ENCODE peak calls at places on chromosomes 11 and 22, in eight cellular contexts. S is BJ, O is posterior cingulate gyrus, X is iPS-NIHi11, I is T-cell, U is HT1080, G is NCI-H2107, L is EL. V is an unnamed sample.

GRCh38 chr11:133697603-133698002 is 147.7 kb downstream of the SPATA19 start:
- DNase-seq in S (no peak), O (no peak), X (no peak), I (no peak), U (no peak), G (no peak), L (no peak), V (no peak)

GRCh38 chr22:49492308-49492707 is 335.4 kb downstream of the BRD1 start:
- DNase-seq in S (no peak), O (no peak), X (no peak), I (no peak), U (no peak), G (no peak), L (no peak), V (no peak)

GRCh38 chr11:57167125-57167839 is 14.5 kb upstream of the LRRC55 start:
- DNase-seq in S (no peak), O (no peak), X (no peak), I (no peak), U (no peak), G (no peak), L (no peak), V (no peak)

GRCh38 chr11:10019906-10020682 is 273.9 kb downstream of the SBF2 start:
- DNase-seq in S (no peak), O (no peak), X (no peak), I (no peak), U (no peak), G (no peak), L (no peak), V (no peak)

GRCh38 chr11:20089796-20090653 is 70.2 kb downstream of the DBX1 start:
- DNase-seq in S (no peak), O (no peak), X (no peak), I (no peak), U (no peak), G (no peak), L (no peak), V (no peak)

GRCh38 chr11:130527648-130528300 is 79.3 kb downstream of the ADAMTS15 start:
- DNase-seq in S (no peak), O (no peak), X (no peak), I (no peak), U (peak), G (no peak), L (peak), V (no peak)

GRCh38 chr11:36449566-36450390 is 60.3 kb downstream of the TRAF6 start:
- DNase-seq in S (no peak), O (no peak), X (no peak), I (no peak), U (no peak), G (peak), L (no peak), V (no peak)

GRCh38 chr11:4559527-4560440 is 14.8 kb downstream of the OR52M1 start:
- DNase-seq in S (no peak), O (no peak), X (no peak), I (no peak), U (no peak), G (no peak), L (no peak), V (no peak)

GRCh38 chr22:48920776-48921241 is 906.9 kb downstream of the BRD1 start:
- DNase-seq in S (no peak), O (peak), X (no peak), I (no peak), U (no peak), G (no peak), L (no peak), V (no peak)

GRCh38 chr11:18527512-18527911 is 770 bp upstream of the TSG101 start:
- DNase-seq in S (peak), O (no peak), X (peak), I (no peak), U (peak), G (no peak), L (peak), V (no peak)

GRCh38 chr11:123313261-123313660 is 116.8 kb upstream of the GRAMD1B start:
- DNase-seq in S (no peak), O (peak), X (peak), I (no peak), U (no peak), G (no peak), L (no peak), V (no peak)

GRCh38 chr11:76610871-76611475 is 59.6 kb downstream of the LRRC32 start:
- DNase-seq in S (no peak), O (peak), X (no peak), I (no peak), U (no peak), G (no peak), L (no peak), V (no peak)

GRCh38 chr11:7638710-7639642 is 34.3 kb downstream of the CYB5R2 start:
- DNase-seq in S (no peak), O (no peak), X (no peak), I (no peak), U (no peak), G (no peak), L (no peak), V (no peak)

GRCh38 chr11:109940816-109941215 is 152.4 kb upstream of the ZC3H12C start:
- DNase-seq in S (peak), O (no peak), X (no peak), I (no peak), U (peak), G (no peak), L (peak), V (no peak)

GRCh38 chr22:50505276-50505775 is 2.2 kb downstream of the LMF2 start:
- DNase-seq in S (no peak), O (no peak), X (no peak), I (no peak), U (no peak), G (no peak), L (no peak), V (no peak)

GRCh38 chr22:48318575-48319320 is 1508.9 kb downstream of the BRD1 start:
- DNase-seq in S (no peak), O (peak), X (no peak), I (no peak), U (no peak), G (no peak), L (no peak), V (no peak)

GRCh38 chr22:41780714-41781507 is 19.6 kb upstream of the CCDC134 start:
- DNase-seq in S (no peak), O (no peak), X (no peak), I (peak), U (peak), G (no peak), L (peak), V (peak)

GRCh38 chr22:41902016-41902415 is 12.9 kb downstream of the SHISA8 start:
- DNase-seq in S (no peak), O (peak), X (no peak), I (no peak), U (no peak), G (no peak), L (no peak), V (no peak)

GRCh38 chr11:36186340-36186739 is 102.9 kb downstream of the COMMD9 start:
- DNase-seq in S (peak), O (no peak), X (no peak), I (no peak), U (peak), G (peak), L (peak), V (no peak)

GRCh38 chr22:45534339-45535192 is 31.9 kb downstream of the FBLN1 start:
- DNase-seq in S (no peak), O (no peak), X (no peak), I (no peak), U (no peak), G (no peak), L (no peak), V (no peak)

GRCh38 chr11:78228467-78228866 is 39.7 kb downstream of the USP35 start:
- DNase-seq in S (no peak), O (no peak), X (peak), I (no peak), U (peak), G (peak), L (peak), V (no peak)

GRCh38 chr11:84866922-84867321 is 760.2 kb downstream of the DLG2 start:
- DNase-seq in S (no peak), O (no peak), X (no peak), I (no peak), U (peak), G (no peak), L (no peak), V (no peak)

GRCh38 chr11:39209966-39210365 is 2249.5 kb downstream of the LRRC4C start:
- DNase-seq in S (no peak), O (no peak), X (no peak), I (no peak), U (no peak), G (no peak), L (no peak), V (no peak)

GRCh38 chr22:35231585-35232084 is 25.7 kb upstream of the HMGXB4 start:
- DNase-seq in S (no peak), O (peak), X (peak), I (peak), U (peak), G (peak), L (peak), V (peak)

GRCh38 chr22:30471616-30472318 is at the start of gene SEC14L3:
- DNase-seq in S (no peak), O (peak), X (no peak), I (no peak), U (no peak), G (no peak), L (no peak), V (no peak)

GRCh38 chr11:70463478-70464255 is 65.3 kb downstream of the CTTN start:
- DNase-seq in S (no peak), O (no peak), X (no peak), I (no peak), U (no peak), G (no peak), L (no peak), V (no peak)

GRCh38 chr11:27688076-27688475 is 12.2 kb downstream of the BDNF start:
- DNase-seq in S (no peak), O (no peak), X (no peak), I (no peak), U (no peak), G (no peak), L (no peak), V (no peak)

GRCh38 chr22:39493759-39494158 is 8.3 kb upstream of the MIEF1 start:
- DNase-seq in S (peak), O (no peak), X (no peak), I (no peak), U (peak), G (no peak), L (peak), V (no peak)

GRCh38 chr11:3138178-3139085 is 26.7 kb downstream of the OSBPL5 start:
- DNase-seq in S (no peak), O (peak), X (peak), I (no peak), U (no peak), G (no peak), L (no peak), V (no peak)

GRCh38 chr11:112977620-112978212 is 16.5 kb downstream of the NCAM1 start:
- DNase-seq in S (no peak), O (no peak), X (no peak), I (no peak), U (peak), G (no peak), L (peak), V (no peak)

GRCh38 chr22:47778160-47778658 is 1015.8 kb downstream of the TBC1D22A start:
- DNase-seq in S (no peak), O (no peak), X (no peak), I (no peak), U (no peak), G (no peak), L (no peak), V (no peak)

GRCh38 chr22:43925433-43926348 is 2.1 kb downstream of the PNPLA3 start:
- DNase-seq in S (no peak), O (no peak), X (peak), I (no peak), U (peak), G (no peak), L (no peak), V (no peak)

GRCh38 chr11:31813961-31814868 is 3.1 kb upstream of the PAX6 start:
- DNase-seq in S (no peak), O (peak), X (no peak), I (no peak), U (no peak), G (no peak), L (no peak), V (no peak)

GRCh38 chr11:31921066-31921465 is 109.9 kb upstream of the PAX6 start:
- DNase-seq in S (no peak), O (no peak), X (no peak), I (no peak), U (peak), G (no peak), L (peak), V (no peak)

GRCh38 chr11:116294630-116295029 is 478.2 kb downstream of the BUD13 start:
- DNase-seq in S (no peak), O (no peak), X (no peak), I (no peak), U (no peak), G (no peak), L (no peak), V (no peak)

GRCh38 chr11:119741369-119742262 is 12.6 kb upstream of the NECTIN1 start:
- DNase-seq in S (no peak), O (peak), X (peak), I (peak), U (no peak), G (no peak), L (peak), V (peak)

V was measured in stimulated activated naive CD8-positive, alpha-beta T cell treated with anti-CD3 and anti-CD28 coated beads, Interleukin-15, Interleukin-2, amounts not matched to agents 100 U/mL and 50 U/mL, for 24 hours.